ENCODE peak calls at places on chromosome 7, in eight cellular contexts. E is HFF-Myc, J is thoracic aorta, G is neural progenitor cell, X is choroid plexus epithelial cell, L is left ventricle myocardium inferior, T is tibial nerve, F is GM23248. U is an unnamed sample.

GRCh38 chr7:2892571-2892970 is 48.5 kb upstream of the GNA12 start:
- DNase-seq in T (no peak), J (no peak), X (no peak), F (no peak), L (no peak), E (no peak), G (no peak), U (no peak)

GRCh38 chr7:138875794-138876193 is 77.8 kb upstream of the ATP6V0A4 start:
- DNase-seq in E (peak), L (no peak), F (peak), J (no peak), X (peak), G (no peak), T (no peak), U (no peak)

GRCh38 chr7:117071597-117071996 is 118.3 kb downstream of the ST7 start:
- DNase-seq in L (no peak), J (no peak), G (no peak), F (no peak), T (no peak), E (no peak), X (no peak), U (no peak)

GRCh38 chr7:82384779-82385178 is 58.8 kb downstream of the CACNA2D1 start:
- DNase-seq in F (no peak), E (no peak), X (no peak), G (no peak), T (no peak), L (no peak), J (no peak), U (no peak)

GRCh38 chr7:130875265-130875741 is 141.3 kb upstream of the KLF14 start:
- DNase-seq in L (peak), G (peak), E (no peak), J (no peak), F (peak), T (no peak), X (peak), U (no peak)

GRCh38 chr7:96122746-96123145 is 199.2 kb downstream of the SLC25A13 start:
- DNase-seq in L (no peak), X (no peak), G (no peak), J (no peak), E (no peak), F (no peak), T (no peak), U (no peak)

GRCh38 chr7:143240323-143241168 is 18.7 kb downstream of the TAS2R40 start:
- DNase-seq in L (peak), T (peak), F (peak), E (peak), J (no peak), G (peak), X (peak), U (peak)

GRCh38 chr7:27423290-27423689 is 180.7 kb downstream of the EVX1 start:
- DNase-seq in F (peak), X (peak), G (no peak), J (no peak), L (no peak), T (no peak), E (no peak), U (peak)

GRCh38 chr7:126635545-126635944 is 617.2 kb downstream of the GRM8 start:
- DNase-seq in J (no peak), E (no peak), G (no peak), F (no peak), L (no peak), T (no peak), X (no peak), U (no peak)

GRCh38 chr7:21371371-21371770 is 56.5 kb upstream of the SP4 start:
- DNase-seq in X (peak), G (peak), F (no peak), L (no peak), E (no peak), J (no peak), T (no peak), U (no peak)

GRCh38 chr7:101673951-101674350 is 44.9 kb upstream of the MYL10 start:
- DNase-seq in T (no peak), L (no peak), E (no peak), G (no peak), J (no peak), X (no peak), F (peak), U (no peak)

GRCh38 chr7:151117565-151117964 is 31.3 kb downstream of the AGAP3 start:
- DNase-seq in X (no peak), L (no peak), F (no peak), J (no peak), T (no peak), E (no peak), G (no peak), U (no peak)

GRCh38 chr7:151115836-151116418 is 29.7 kb downstream of the AGAP3 start:
- DNase-seq in T (no peak), L (no peak), F (no peak), J (no peak), G (no peak), X (no peak), E (no peak), U (peak)

GRCh38 chr7:151116603-151117002 is 30.3 kb downstream of the AGAP3 start:
- DNase-seq in G (no peak), X (no peak), T (no peak), J (no peak), L (no peak), F (no peak), E (no peak), U (no peak)

GRCh38 chr7:151118108-151119054 is 32.1 kb downstream of the AGAP3 start:
- DNase-seq in G (no peak), F (no peak), T (no peak), X (no peak), J (no peak), L (no peak), E (no peak), U (no peak)

GRCh38 chr7:151117041-151117440 is 30.8 kb downstream of the AGAP3 start:
- DNase-seq in G (no peak), L (no peak), J (no peak), E (no peak), F (no peak), X (no peak), T (no peak), U (no peak)
- H3K4me3 ChIP-seq in G (no peak), L (no peak), J (no peak), E (no peak), F (no peak), X (no peak), T (no peak), U (no peak)

DNA sequence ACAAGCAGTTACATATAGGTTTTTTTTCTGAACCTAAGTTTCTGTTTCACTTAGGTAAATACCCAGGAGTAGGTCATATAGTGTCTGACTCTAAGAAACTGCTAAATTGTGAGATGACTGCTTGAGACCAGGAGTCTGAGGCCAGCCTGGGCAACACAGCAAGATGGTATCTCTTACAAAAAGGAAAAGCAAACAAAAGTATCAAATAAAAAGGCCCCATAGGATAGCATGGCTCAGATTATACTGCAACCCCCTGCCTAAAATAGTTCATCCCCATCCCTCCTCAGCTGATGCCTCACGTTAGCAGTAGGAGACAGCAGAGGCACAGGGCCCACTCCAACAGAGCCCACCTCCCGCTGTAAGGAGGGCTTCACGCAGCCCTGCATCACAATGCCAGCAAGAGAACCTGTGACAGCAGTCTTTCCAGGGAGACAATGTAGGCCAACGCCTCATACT is 90.3 kb downstream of the SRPK2 start:
- DNase-seq in X (no peak), E (no peak), L (no peak), F (no peak), T (no peak), G (peak), J (no peak), U (no peak)
- H3K4me3 ChIP-seq in X (no peak), E (no peak), L (no peak), F (no peak), T (no peak), G (no peak), J (no peak), U (no peak)

GRCh38 chr7:29349362-29349761 is 154.8 kb downstream of the CHN2 start:
- DNase-seq in L (no peak), G (no peak), F (no peak), X (no peak), J (no peak), E (no peak), T (no peak), U (no peak)
- H3K4me3 ChIP-seq in L (no peak), G (no peak), F (no peak), X (no peak), J (no peak), E (no peak), T (no peak), U (no peak)

DNA sequence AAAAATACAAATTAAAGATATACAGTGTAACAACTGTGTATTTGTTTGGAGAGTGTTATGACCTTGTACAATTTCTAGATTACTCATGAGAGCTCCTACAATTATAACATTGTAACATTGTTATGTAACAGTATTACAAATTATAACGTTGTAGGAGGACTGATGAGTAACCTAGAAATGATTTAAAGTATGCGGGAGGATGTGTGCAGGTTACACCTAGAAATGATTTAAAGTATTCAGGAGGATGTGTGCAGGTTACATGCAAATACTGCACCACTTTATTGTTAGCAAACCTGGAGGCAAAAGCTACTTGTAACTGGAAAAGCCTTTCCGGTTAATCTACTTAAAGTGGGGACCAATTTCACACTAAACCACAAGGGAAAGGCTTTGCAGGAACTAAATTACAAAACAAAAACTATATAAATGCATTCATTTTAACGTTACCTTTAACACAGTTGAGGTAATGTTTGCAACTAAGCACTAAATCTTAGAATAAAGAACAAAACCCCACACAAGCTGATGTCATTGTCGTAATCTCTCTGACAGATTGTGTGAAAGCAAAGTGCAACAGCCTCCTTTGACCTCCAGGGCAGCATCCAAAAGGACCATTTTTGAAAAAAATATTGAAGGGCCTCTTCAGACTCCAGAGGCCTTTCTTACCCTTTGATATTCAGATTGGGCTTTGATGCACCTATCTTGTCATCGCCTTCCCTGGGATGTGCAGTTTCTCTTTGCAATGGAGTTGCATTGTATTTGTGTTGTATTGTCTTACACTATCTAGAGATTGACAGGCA is 522.1 kb upstream of the FOXK1 start:
- DNase-seq in G (no peak), X (no peak), E (no peak), F (no peak), T (no peak), J (no peak), L (no peak), U (no peak)
- H3K4me3 ChIP-seq in G (no peak), X (no peak), E (no peak), F (no peak), T (no peak), J (no peak), L (no peak), U (no peak)

GRCh38 chr7:108002726-108003590 is at the start of gene LAMB1:
- DNase-seq in L (peak), J (no peak), X (peak), E (no peak), G (peak), T (peak), F (peak), U (peak)
- H3K4me3 ChIP-seq in L (peak), J (peak), X (peak), E (peak), G (peak), T (peak), F (peak), U (peak)